ENCODE peak calls at places on chromosomes 5 and 9, in nine cellular contexts. U is adrenal gland, V is NCI-H1417, P is astrocyte, X is head of caudate nucleus, G is T-helper 9 cell, J is cardiac muscle cell, A is foreskin fibroblast, B is kidney epithelial cell. D is an unnamed sample.

GRCh38 chr9:106868565-106868964 is 5.6 kb downstream of the ZNF462 start:
- DNase-seq in U (peak; percentile 69), V (no peak), B (no peak), A (no peak), G (no peak), J (no peak), P (no peak), X (no peak), D (no peak)

GRCh38 chr5:93151121-93151520 is 429.9 kb downstream of the NR2F1-AS1 start:
- DNase-seq in B (no peak), J (no peak), X (no peak), V (no peak), U (no peak), P (peak; percentile 42), A (peak; percentile 72), G (no peak), D (peak; percentile 4)

GRCh38 chr5:1061916-1062315 is 49.9 kb downstream of the SLC12A7 start:
- DNase-seq in J (no peak), B (no peak), U (no peak), G (no peak), A (no peak), X (no peak), V (no peak), P (no peak), D (no peak)

GRCh38 chr9:93205045-93205768 is 21.3 kb downstream of the WNK2 start:
- DNase-seq in V (peak; percentile 75), U (peak; percentile 11), J (peak; percentile 91), P (peak; percentile 6), A (no peak), B (no peak), G (no peak), X (peak; percentile 73), D (no peak)

GRCh38 chr5:77893225-77893860 is 117.2 kb upstream of the TBCA start:
- DNase-seq in A (peak; percentile 98), V (no peak), B (peak; percentile 87), G (no peak), U (peak; percentile 82), J (no peak), X (peak; percentile 45), P (peak; percentile 97), D (peak; percentile 94)

GRCh38 chr9:92664394-92665152 is 5.4 kb downstream of the IPPK start:
- DNase-seq in P (peak; percentile 47), X (no peak), B (no peak), V (no peak), A (no peak), J (no peak), G (no peak), U (peak; percentile 34), D (peak; percentile 43)

GRCh38 chr9:2635922-2636321 is 14.3 kb downstream of the VLDLR start:
- DNase-seq in P (no peak), X (no peak), A (no peak), V (no peak), B (no peak), G (no peak), U (no peak), J (no peak), D (no peak)

GRCh38 chr5:152364899-152365298 is 40.2 kb downstream of the NMUR2 start:
- DNase-seq in A (no peak), G (no peak), P (no peak), J (no peak), X (no peak), U (no peak), V (no peak), B (no peak), D (no peak)

GRCh38 chr5:32231929-32232328 is 57.8 kb upstream of the GOLPH3 start:
- DNase-seq in A (no peak), G (no peak), P (no peak), U (no peak), V (no peak), B (no peak), J (peak; percentile 18), X (no peak), D (no peak)

GRCh38 chr5:142815469-142815868 is 45.3 kb downstream of the ARHGAP26 start:
- DNase-seq in P (no peak), J (no peak), G (no peak), X (no peak), A (no peak), V (no peak), U (no peak), B (no peak), D (no peak)

GRCh38 chr9:21873540-21874221 is 71.2 kb downstream of the MTAP start:
- DNase-seq in A (peak; percentile 20), X (no peak), V (no peak), P (peak; percentile 86), J (no peak), G (no peak), B (peak; percentile 34), U (no peak), D (peak; percentile 72)

GRCh38 chr5:39605966-39606591 is 181.3 kb upstream of the DAB2 start:
- DNase-seq in U (no peak), X (no peak), A (peak; percentile 70), B (no peak), J (no peak), V (peak; percentile 22), P (peak; percentile 24), G (no peak), D (peak; percentile 37)

GRCh38 chr5:80229902-80230255 is 26.0 kb downstream of the SERINC5 start:
- DNase-seq in X (no peak), A (no peak), J (no peak), V (no peak), G (no peak), B (no peak), U (no peak), P (no peak), D (peak; percentile 38)

GRCh38 chr9:131631254-131631653 is 85.9 kb downstream of the PRRT1B start:
- DNase-seq in U (no peak), V (no peak), G (no peak), A (no peak), B (no peak), X (no peak), P (no peak), J (no peak), D (no peak)

GRCh38 chr5:37838933-37839341 is 904 bp downstream of the GDNF start:
- DNase-seq in B (no peak), G (no peak), U (no peak), A (peak; percentile 45), J (no peak), X (no peak), P (no peak), V (no peak), D (no peak)

GRCh38 chr5:21810737-21811316 is 1042.3 kb downstream of the CDH12 start:
- DNase-seq in B (no peak), J (peak; percentile 48), U (no peak), G (no peak), X (no peak), V (peak; percentile 69), P (peak; percentile 22), A (no peak), D (peak; percentile 33)

GRCh38 chr5:170614071-170614490 is 110.3 kb downstream of the KCNIP1 start:
- DNase-seq in V (no peak), P (no peak), X (no peak), B (no peak), J (no peak), U (no peak), A (no peak), G (no peak), D (no peak)

GRCh38 chr9:113456235-113456634 is 7.3 kb upstream of the RGS3 start:
- DNase-seq in A (peak; percentile 55), P (peak; percentile 22), J (no peak), X (no peak), U (no peak), V (no peak), G (no peak), B (no peak), D (peak; percentile 33)

GRCh38 chr5:58240286-58240685 is 219.6 kb downstream of the PLK2 start:
- DNase-seq in A (peak; percentile 74), V (no peak), B (peak; percentile 23), U (no peak), X (no peak), P (peak; percentile 64), J (no peak), G (no peak), D (peak; percentile 67)

GRCh38 chr5:123044926-123045617 is 8.5 kb upstream of the PPIC start:
- DNase-seq in A (no peak), U (no peak), V (no peak), J (no peak), P (no peak), X (no peak), G (no peak), B (no peak), D (no peak)

GRCh38 chr5:140633081-140633471 is at the start of gene CD14:
- DNase-seq in B (no peak), G (no peak), P (no peak), U (peak; percentile 94), J (no peak), V (peak; percentile 61), X (peak; percentile 68), A (peak; percentile 84), D (peak; percentile 51)

GRCh38 chr5:176441921-176442323 is 6.3 kb upstream of the FAF2 start:
- DNase-seq in J (no peak), A (peak; percentile 80), X (no peak), P (no peak), G (no peak), B (no peak), V (no peak), U (no peak), D (peak; percentile 57)

GRCh38 chr5:78295035-78295961 is 800 bp upstream of the AP3B1 start:
- DNase-seq in B (no peak), G (peak; percentile 52), U (peak; percentile 17), P (peak; percentile 3), J (peak; percentile 19), X (peak; percentile 37), A (peak; percentile 30), V (peak; percentile 42), D (peak; percentile 65)

GRCh38 chr5:161975350-161975749 is 92.2 kb upstream of the GABRG2 start:
- DNase-seq in A (no peak), G (no peak), B (no peak), V (no peak), X (no peak), J (peak; percentile 18), P (no peak), U (no peak), D (no peak)

GRCh38 chr9:83633676-83634075 is 10.7 kb downstream of the IDNK start:
- DNase-seq in B (peak; percentile 26), P (no peak), J (no peak), U (no peak), X (no peak), G (no peak), A (no peak), V (no peak), D (peak; percentile 73)

GRCh38 chr5:124630767-124631704 is 115.4 kb downstream of the ZNF608 start:
- DNase-seq in V (no peak), P (no peak), G (no peak), A (peak; percentile 74), U (no peak), J (no peak), B (no peak), X (no peak), D (peak; percentile 62)

GRCh38 chr5:41637869-41638268 is 127.5 kb upstream of the PLCXD3 start:
- DNase-seq in V (no peak), B (no peak), A (peak; percentile 4), J (peak; percentile 9), P (no peak), U (no peak), G (no peak), X (no peak), D (no peak)

D was measured in kidney tubule cell.